ENCODE peak calls at places on chromosomes 1 and 21, in nine cellular contexts. Y is fibroblast of pulmonary artery; A is mucosa of gallbladder; U is amygdala; G is EL; N is tibial nerve; D is bronchial epithelial cell; T is lower leg skin; C is activated CD8-positive, alpha-beta memory T cell treated with anti-CD3 and anti-CD28 coated beads for 48 hours. F is an unnamed sample.

GRCh38 chr1:183101841-183102276 is 78.6 kb downstream of the LAMC1 start:
- DNase-seq in Y (no peak), A (no peak), U (no peak), G (peak; percentile 42), N (no peak), D (no peak), T (peak; percentile 85), C (no peak), F (no peak)

GRCh38 chr1:30191154-30191702 is 532.2 kb downstream of the MATN1 start:
- DNase-seq in Y (peak; percentile 25), A (no peak), U (no peak), G (peak; percentile 56), N (peak; percentile 39), D (peak; percentile 48), T (no peak), C (no peak), F (no peak)

GRCh38 chr1:67556297-67556900 is 126.2 kb upstream of the SERBP1 start:
- DNase-seq in Y (no peak), A (no peak), U (no peak), G (no peak), N (no peak), D (no peak), T (no peak), C (no peak), F (no peak)

GRCh38 chr1:204853446-204853845 is 17.2 kb upstream of the NFASC start:
- DNase-seq in Y (no peak), A (no peak), U (no peak), G (no peak), N (no peak), D (no peak), T (no peak), C (no peak), F (no peak)

GRCh38 chr1:222171005-222171404 is 376.9 kb downstream of the HHIPL2 start:
- DNase-seq in Y (peak; percentile 72), A (no peak), U (no peak), G (peak; percentile 48), N (no peak), D (peak; percentile 63), T (no peak), C (no peak), F (peak; percentile 44)

GRCh38 chr1:185438936-185439335 is 121.9 kb upstream of the IVNS1ABP start:
- DNase-seq in Y (no peak), A (no peak), U (no peak), G (peak; percentile 23), N (no peak), D (no peak), T (no peak), C (no peak), F (no peak)

GRCh38 chr1:94636625-94637024 is 95.1 kb upstream of the F3 start:
- DNase-seq in Y (peak; percentile 76), A (no peak), U (no peak), G (peak; percentile 22), N (peak; percentile 27), D (peak; percentile 88), T (no peak), C (no peak), F (no peak)

GRCh38 chr1:244833734-244834595 is 1.5 kb upstream of the COX20 start:
- DNase-seq in Y (peak; percentile 77), A (peak; percentile 45), U (peak; percentile 42), G (peak; percentile 75), N (peak; percentile 41), D (peak; percentile 77), T (peak; percentile 93), C (peak; percentile 21), F (peak; percentile 82)

GRCh38 chr21:38498057-38498833 is at the start of gene ERG:
- DNase-seq in Y (no peak), A (no peak), U (no peak), G (no peak), N (no peak), D (no peak), T (no peak), C (no peak), F (peak; percentile 95)

GRCh38 chr1:29963946-29964345 is 727.6 kb downstream of the PTPRU start:
- DNase-seq in Y (no peak), A (no peak), U (no peak), G (no peak), N (no peak), D (no peak), T (peak; percentile 78), C (no peak), F (no peak)

GRCh38 chr1:150065184-150065871 is 2.2 kb upstream of the VPS45 start:
- DNase-seq in Y (peak; percentile 62), A (no peak), U (no peak), G (peak; percentile 51), N (no peak), D (peak; percentile 63), T (no peak), C (no peak), F (peak; percentile 29)

GRCh38 chr1:239765163-239765562 is 326.5 kb upstream of the FMN2 start:
- DNase-seq in Y (no peak), A (no peak), U (no peak), G (no peak), N (no peak), D (no peak), T (no peak), C (no peak), F (no peak)

GRCh38 chr1:28437924-28438699 is 67.7 kb upstream of the RCC1 start:
- DNase-seq in Y (peak; percentile 97), A (peak; percentile 82), U (no peak), G (peak; percentile 99), N (peak; percentile 61), D (peak; percentile 98), T (peak; percentile 93), C (no peak), F (peak; percentile 96)

GRCh38 chr1:1370771-1371300 is 4.2 kb downstream of the AURKAIP1 start:
- DNase-seq in Y (no peak), A (no peak), U (no peak), G (no peak), N (no peak), D (no peak), T (no peak), C (no peak), F (no peak)

GRCh38 chr1:228090613-228091081 is 8.1 kb downstream of the ARF1 start:
- DNase-seq in Y (peak; percentile 33), A (no peak), U (no peak), G (no peak), N (no peak), D (peak; percentile 38), T (peak; percentile 68), C (no peak), F (peak; percentile 61)

GRCh38 chr1:203534526-203534925 is 40.6 kb downstream of the OPTC start:
- DNase-seq in Y (peak; percentile 95), A (peak; percentile 80), U (no peak), G (peak; percentile 98), N (no peak), D (peak; percentile 97), T (no peak), C (no peak), F (no peak)

GRCh38 chr1:147840909-147841308 is 61.7 kb upstream of the GJA8 start:
- DNase-seq in Y (no peak), A (no peak), U (no peak), G (no peak), N (no peak), D (no peak), T (no peak), C (no peak), F (peak; percentile 40)

GRCh38 chr1:54277451-54278355 is 77.7 kb downstream of the MRPL37 start:
- DNase-seq in Y (no peak), A (peak; percentile 66), U (no peak), G (no peak), N (peak; percentile 44), D (no peak), T (no peak), C (no peak), F (no peak)

GRCh38 chr1:9197186-9198099 is 37.1 kb upstream of the H6PD start:
- DNase-seq in Y (no peak), A (no peak), U (no peak), G (no peak), N (no peak), D (no peak), T (no peak), C (no peak), F (peak; percentile 31)

GRCh38 chr1:81042225-81042624 is 758.5 kb upstream of the ADGRL2 start:
- DNase-seq in Y (no peak), A (no peak), U (no peak), G (no peak), N (no peak), D (no peak), T (no peak), C (no peak), F (no peak)

GRCh38 chr21:41186763-41187536 is 19.0 kb downstream of the BACE2 start:
- DNase-seq in Y (no peak), A (no peak), U (no peak), G (no peak), N (no peak), D (peak; percentile 46), T (no peak), C (no peak), F (no peak)